ENCODE peak calls at places on chromosome 2, in five cellular contexts. S is ovary, X is breast epithelium, E is HepG2, M is IMR-90. A is an unnamed sample.

GRCh38 chr2:43142921-43143438 is 83.4 kb downstream of the ZFP36L2 start:
- DNase-seq in S (no peak), X (no peak), E (peak; percentile 78), M (no peak), A (no peak)

GRCh38 chr2:19706332-19706731 is 195.5 kb downstream of the TTC32 start:
- DNase-seq in S (no peak), M (no peak), E (no peak), X (no peak), A (no peak)

GRCh38 chr2:173588931-173589369 is 234.3 kb downstream of the CDCA7 start:
- DNase-seq in E (no peak), S (no peak), M (peak; percentile 11), X (no peak), A (no peak)

GRCh38 chr2:140311905-140312304 is 1531.7 kb upstream of the NXPH2 start:
- DNase-seq in X (no peak), M (no peak), E (no peak), S (no peak), A (no peak)

GRCh38 chr2:55268288-55268906 is 634 bp downstream of the MTIF2 start:
- DNase-seq in S (no peak), X (no peak), E (peak; percentile 23), M (no peak), A (no peak)

GRCh38 chr2:201882353-201883095 is 76.2 kb downstream of the CDK15 start:
- DNase-seq in E (no peak), M (peak; percentile 70), S (no peak), X (no peak), A (peak; percentile 70)

GRCh38 chr2:27713201-27713600 is 49.5 kb downstream of the SLC4A1AP start:
- DNase-seq in E (no peak), S (no peak), X (no peak), M (no peak), A (no peak)

GRCh38 chr2:198596985-198597384 is 792.6 kb downstream of the PLCL1 start:
- DNase-seq in X (no peak), E (no peak), M (no peak), S (no peak), A (no peak)

GRCh38 chr2:3246928-3247714 is 130.5 kb downstream of the EIPR1 start:
- DNase-seq in M (no peak), S (no peak), E (peak; percentile 15), X (no peak), A (no peak)

GRCh38 chr2:55118643-55119065 is 68.4 kb upstream of the RTN4 start:
- DNase-seq in E (no peak), X (no peak), S (no peak), M (no peak), A (no peak)

GRCh38 chr2:157056200-157056676 is 201.3 kb upstream of the GALNT5 start:
- DNase-seq in M (peak; percentile 75), S (no peak), E (peak; percentile 69), X (no peak), A (peak; percentile 45)

GRCh38 chr2:217899231-217900009 is 103.4 kb downstream of the TNS1 start:
- DNase-seq in E (peak; percentile 86), S (peak; percentile 84), M (peak; percentile 91), X (peak; percentile 83), A (peak; percentile 93)

GRCh38 chr2:238412067-238412767 is 14.5 kb upstream of the ASB1 start:
- DNase-seq in X (no peak), E (no peak), M (no peak), S (no peak), A (no peak)

GRCh38 chr2:278312-278932 is 9.5 kb downstream of the ALKAL2 start:
- DNase-seq in S (no peak), X (no peak), M (no peak), E (no peak), A (no peak)
- H3K36me3 ChIP-seq in S (no peaks in the 10 kb centered on the region), X (peaks cover 6% of the 10 kb centered on the region), M (peaks cover 35% of the 10 kb centered on the region), E (peaks cover 36% of the 10 kb centered on the region), A (peaks cover 49% of the 10 kb centered on the region)

GRCh38 chr2:121596221-121597080 is 52.8 kb downstream of the CLASP1 start:
- DNase-seq in X (no peak), E (peak; percentile 67), M (peak; percentile 57), S (peak; percentile 29), A (peak; percentile 59)
- TF ChIP-seq POLR2A in X (no peak), E (no peak), M (no peak), S (no peak), A (no peak)

GRCh38 chr2:68800517-68800916 is 65.9 kb downstream of the ARHGAP25 start:
- DNase-seq in M (no peak), S (no peak), X (no peak), E (no peak), A (no peak)
- TF ChIP-seq CTCF in M (no peak), S (no peak), X (no peak), E (no peak), A (no peak)

GRCh38 chr2:119265693-119266066 is 42.0 kb downstream of the STEAP3 start:
- DNase-seq in E (no peak), M (no peak), X (no peak), S (no peak), A (no peak)

GRCh38 chr2:119263025-119263424 is 39.4 kb downstream of the STEAP3 start:
- DNase-seq in S (no peak), M (no peak), X (no peak), E (no peak), A (no peak)

GRCh38 chr2:119266091-119266589 is 42.5 kb downstream of the STEAP3 start:
- DNase-seq in X (no peak), E (no peak), M (no peak), S (no peak), A (no peak)

GRCh38 chr2:119263656-119264055 is 40.0 kb downstream of the STEAP3 start:
- DNase-seq in S (no peak), E (no peak), M (no peak), X (no peak), A (peak; percentile 22)

GRCh38 chr2:119264781-119265692 is 41.4 kb downstream of the STEAP3 start:
- DNase-seq in X (no peak), E (peak; percentile 51), S (no peak), M (peak; percentile 48), A (peak; percentile 64)
- H3K36me3 ChIP-seq in X (no peaks in the 10 kb centered on the region), E (peaks cover 2% of the 10 kb centered on the region), S (no peaks in the 10 kb centered on the region), M (no peaks in the 10 kb centered on the region), A (no peaks in the 10 kb centered on the region)

GRCh38 chr2:62202019-62202722 is 6.3 kb downstream of the B3GNT2 start:
- DNase-seq in S (no peak), X (no peak), M (no peak), E (no peak), A (no peak)
- TF ChIP-seq POLR2A in S (no peak), X (no peak), M (no peak), E (no peak), A (no peak)

DNA sequence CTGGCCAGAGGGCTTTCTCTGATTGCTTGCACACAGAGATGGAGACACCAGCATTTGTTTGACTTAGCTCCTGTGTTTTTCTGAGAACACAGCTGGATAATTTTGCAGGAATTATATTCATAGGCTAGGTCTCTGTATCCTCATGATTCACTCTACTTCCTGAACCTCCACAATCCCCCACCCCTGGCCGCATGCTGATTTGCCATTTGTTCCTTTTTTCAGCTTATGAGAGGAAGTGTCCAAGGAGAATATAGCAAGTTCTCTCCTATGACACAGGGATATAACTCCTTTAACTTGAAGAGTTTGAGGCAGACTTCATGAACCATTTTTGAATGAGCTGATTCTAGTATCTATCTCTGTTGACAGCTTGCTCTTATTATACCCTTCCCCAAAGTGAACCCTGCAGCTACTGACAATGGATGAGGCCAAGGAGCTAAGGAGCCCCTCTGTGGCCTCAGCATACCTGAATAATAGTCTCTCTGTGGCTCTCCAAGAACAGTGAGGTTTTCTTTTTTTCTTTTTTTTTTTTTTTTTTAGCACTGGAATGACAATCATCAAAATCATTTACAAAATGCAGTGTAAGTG is 15.4 kb downstream of the CAVIN2 start:
- DNase-seq in S (no peak), E (no peak), M (no peak), X (no peak), A (no peak)
- TF ChIP-seq CTCF in S (no peak), E (no peak), M (no peak), X (no peak), A (no peak)

DNA sequence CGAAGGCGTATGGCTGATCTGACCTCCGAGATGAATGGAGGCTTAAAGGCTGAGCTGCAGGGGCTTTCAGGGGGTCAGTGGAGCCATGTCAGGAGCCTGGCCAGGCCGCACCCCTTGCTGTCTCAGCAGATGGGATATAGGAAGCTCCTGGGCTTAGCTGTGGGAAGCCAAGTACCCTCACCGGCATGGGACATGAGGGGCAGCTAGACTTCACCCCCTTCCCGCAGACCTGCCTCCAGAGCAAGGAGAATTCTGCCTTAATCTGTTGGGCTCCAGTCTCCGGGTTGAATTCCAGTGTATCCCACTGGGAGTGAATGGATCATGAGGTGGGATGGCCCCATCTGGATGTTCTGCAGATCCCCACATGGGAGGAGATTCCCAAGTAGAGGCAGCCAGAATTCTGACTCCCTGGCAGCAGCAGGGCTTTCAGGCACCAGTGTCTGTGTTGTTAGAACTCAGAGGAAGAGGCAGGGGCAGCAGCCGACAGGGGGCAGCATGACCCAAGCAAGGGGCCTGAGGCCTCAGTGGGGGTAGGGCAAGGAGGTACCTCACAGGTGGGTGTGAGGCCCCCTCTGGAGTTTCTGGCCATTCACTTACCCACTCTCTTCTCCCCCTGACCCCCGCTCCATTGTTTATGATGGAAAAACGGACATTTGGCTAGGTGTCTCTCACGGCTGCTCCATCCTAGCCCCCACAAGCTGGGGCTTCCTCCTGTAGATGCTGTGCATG is 19.1 kb downstream of the CAPG start:
- DNase-seq in M (peak; percentile 23), X (no peak), S (peak; percentile 58), E (peak; percentile 59), A (peak; percentile 43)
- H3K36me3 ChIP-seq in M (peaks cover 34% of the 10 kb centered on the region), X (peaks cover 8% of the 10 kb centered on the region), S (no peaks in the 10 kb centered on the region), E (peaks cover 2% of the 10 kb centered on the region), A (peaks cover 43% of the 10 kb centered on the region)

GRCh38 chr2:169824373-169825333 is at the start of gene METTL5:
- DNase-seq in E (peak; percentile 82), X (peak; percentile 44), S (peak; percentile 79), M (peak; percentile 70), A (peak; percentile 85)
- TF ChIP-seq POLR2A in E (peak; percentile 84), X (no peak), S (peak; percentile 53), M (no peak), A (peak; percentile 50)

DNA sequence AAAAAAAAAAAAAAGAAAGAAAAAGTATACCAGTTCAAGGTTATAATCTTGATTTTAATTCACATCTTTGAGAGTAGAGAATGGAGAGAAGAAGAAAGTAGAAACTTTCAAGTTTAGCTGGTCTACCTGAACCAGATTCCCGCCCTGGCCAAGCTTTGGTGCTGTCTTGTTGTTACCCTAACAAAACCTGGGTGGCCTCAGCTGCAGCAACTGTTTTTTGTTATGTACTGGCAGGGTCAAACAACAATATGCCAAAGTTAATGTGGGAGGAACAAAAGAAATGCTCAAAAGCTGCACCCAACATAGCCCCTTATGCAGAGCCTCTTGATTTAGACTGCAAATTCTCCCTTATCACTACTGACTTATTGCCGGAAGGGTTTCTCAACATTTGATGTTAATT is 165.3 kb upstream of the TFPI start:
- DNase-seq in M (no peak), S (no peak), X (no peak), E (no peak), A (no peak)
- TF ChIP-seq CTCF in M (no peak), S (no peak), X (no peak), E (no peak), A (no peak)